ENCODE peak calls at places on chromosome 12, in ten cellular contexts. V is EH, Z is mucosa of gallbladder, J is renal cortical epithelial cell, P is GM18507, K is tibial artery, I is upper lobe of right lung, F is dermis blood vessel endothelial cell, H is left ventricle myocardium inferior, X is IMR-90. T is an unnamed sample.
A peak's percentile ranks its signal among the peaks of the same experiment; 100 is the strongest.

GRCh38 chr12:68352067-68352466 is 19.9 kb upstream of the MDM1 start:
- DNase-seq in Z (no peak), H (no peak), P (no peak), V (peak; percentile 61), J (no peak), X (peak; percentile 77), K (no peak), F (peak; percentile 61), I (no peak), T (no peak)

GRCh38 chr12:29634057-29634456 is 136.6 kb upstream of the OVCH1 start:
- DNase-seq in X (peak; percentile 55), P (no peak), I (no peak), H (no peak), J (no peak), F (no peak), V (no peak), Z (no peak), K (no peak), T (no peak)

GRCh38 chr12:9951026-9951652 is 19.0 kb upstream of the CLEC2A start:
- DNase-seq in X (no peak), Z (no peak), P (no peak), H (no peak), F (no peak), J (no peak), K (no peak), V (no peak), I (no peak), T (no peak)

GRCh38 chr12:106144847-106145246 is 6.1 kb upstream of the NUAK1 start:
- DNase-seq in I (no peak), J (no peak), V (peak; percentile 74), X (peak; percentile 62), F (no peak), P (no peak), K (no peak), H (no peak), Z (no peak), T (no peak)

GRCh38 chr12:113407931-113408585 is 4.4 kb upstream of the SDS start:
- DNase-seq in F (peak; percentile 40), X (peak; percentile 61), I (no peak), H (no peak), K (no peak), V (peak; percentile 57), Z (no peak), P (no peak), J (no peak), T (peak; percentile 8)

GRCh38 chr12:99232324-99232723 is 415.2 kb upstream of the GARIN6 start:
- DNase-seq in J (no peak), Z (no peak), H (no peak), X (no peak), F (no peak), K (no peak), V (no peak), P (no peak), I (no peak), T (no peak)

GRCh38 chr12:68468036-68468435 is 135.9 kb upstream of the MDM1 start:
- DNase-seq in X (no peak), K (no peak), F (no peak), P (no peak), H (no peak), J (no peak), V (peak; percentile 75), Z (no peak), I (no peak), T (no peak)

GRCh38 chr12:1966561-1967211 is 37.6 kb downstream of the DCP1B start:
- DNase-seq in F (no peak), I (no peak), P (no peak), J (no peak), V (no peak), H (no peak), Z (no peak), X (no peak), K (no peak), T (no peak)

GRCh38 chr12:106841471-106842302 is 67.2 kb downstream of the RIC8B start:
- DNase-seq in F (peak; percentile 66), K (peak; percentile 29), I (no peak), Z (peak; percentile 35), J (peak; percentile 59), P (peak; percentile 3), X (peak; percentile 45), H (no peak), V (peak; percentile 66), T (no peak)

GRCh38 chr12:76556373-76556772 is 3.2 kb downstream of the OSBPL8 start:
- DNase-seq in X (no peak), Z (no peak), P (no peak), K (no peak), J (no peak), V (no peak), I (no peak), F (no peak), H (no peak), T (no peak)

GRCh38 chr12:57892232-57892987 is 45.9 kb upstream of the CTDSP2 start:
- DNase-seq in V (no peak), I (no peak), F (no peak), H (no peak), P (no peak), Z (no peak), X (no peak), K (no peak), J (no peak), T (no peak)

GRCh38 chr12:122021193-122021821 is 377 bp upstream of the BCL7A start:
- DNase-seq in F (peak; percentile 37), V (peak; percentile 38), K (no peak), J (no peak), P (no peak), H (peak; percentile 32), Z (no peak), I (peak; percentile 71), X (no peak), T (no peak)

GRCh38 chr12:92546826-92547348 is 155.9 kb upstream of the PLEKHG7 start:
- DNase-seq in Z (peak; percentile 60), F (no peak), H (no peak), X (no peak), P (no peak), K (no peak), J (no peak), V (no peak), I (no peak), T (no peak)

GRCh38 chr12:82964446-82964845 is 277.7 kb downstream of the TMTC2 start:
- DNase-seq in F (no peak), P (no peak), X (no peak), V (no peak), J (peak; percentile 4), I (no peak), Z (no peak), K (no peak), H (no peak), T (no peak)

GRCh38 chr12:132322206-132323132 is 6.9 kb downstream of the GALNT9 start:
- DNase-seq in P (no peak), H (no peak), K (no peak), F (peak; percentile 35), I (no peak), V (no peak), Z (no peak), J (no peak), X (no peak), T (no peak)

GRCh38 chr12:115752913-115753726 is 524.4 kb downstream of the MED13L start:
- DNase-seq in I (no peak), K (peak; percentile 22), H (no peak), F (peak; percentile 73), P (no peak), X (peak; percentile 77), Z (peak; percentile 56), J (peak; percentile 39), V (peak; percentile 90), T (peak; percentile 17)

GRCh38 chr12:124241776-124242528 is 52.9 kb upstream of the RFLNA start:
- DNase-seq in K (no peak), H (no peak), Z (no peak), X (no peak), I (no peak), P (no peak), V (no peak), J (no peak), F (no peak), T (no peak)

GRCh38 chr12:117818400-117818799 is 150.4 kb downstream of the KSR2 start:
- DNase-seq in Z (no peak), H (no peak), J (peak; percentile 36), X (no peak), I (no peak), F (no peak), K (no peak), P (no peak), V (no peak), T (no peak)

GRCh38 chr12:118981285-118982201 is at the start of gene SRRM4:
- DNase-seq in J (no peak), Z (no peak), F (peak; percentile 17), H (no peak), I (peak; percentile 64), V (no peak), X (no peak), K (no peak), P (no peak), T (no peak)

GRCh38 chr12:121905746-121906145 is 12.6 kb upstream of the CFAP251 start:
- DNase-seq in P (no peak), Z (no peak), I (no peak), F (no peak), V (peak; percentile 79), X (peak; percentile 22), K (no peak), J (peak; percentile 57), H (no peak), T (no peak)

GRCh38 chr12:85275359-85275758 is 4.7 kb upstream of the ALX1 start:
- DNase-seq in J (no peak), I (no peak), P (no peak), X (no peak), F (no peak), V (no peak), K (no peak), H (no peak), Z (no peak), T (no peak)

GRCh38 chr12:82687020-82687951 is 580 bp downstream of the TMTC2 start:
- DNase-seq in J (peak; percentile 49), P (peak; percentile 36), V (peak; percentile 34), I (peak; percentile 78), Z (peak; percentile 65), K (peak; percentile 58), X (peak; percentile 9), H (peak; percentile 38), F (peak; percentile 24), T (no peak)

GRCh38 chr12:108890208-108890607 is 10.3 kb downstream of the DAO start:
- DNase-seq in X (peak; percentile 15), F (peak; percentile 32), I (no peak), V (peak; percentile 39), Z (no peak), J (no peak), P (no peak), H (no peak), K (no peak), T (no peak)

GRCh38 chr12:80818878-80819277 is 102.2 kb downstream of the MYF5 start:
- DNase-seq in X (no peak), F (no peak), H (no peak), P (no peak), V (no peak), J (no peak), Z (no peak), K (no peak), I (no peak), T (no peak)

GRCh38 chr12:69252033-69252432 is 12.7 kb downstream of the CPSF6 start:
- DNase-seq in J (peak; percentile 66), F (no peak), X (no peak), Z (no peak), V (peak; percentile 69), I (no peak), K (no peak), P (no peak), H (no peak), T (no peak)

GRCh38 chr12:27852117-27852516 is 72.1 kb upstream of the MANSC4 start:
- DNase-seq in F (no peak), P (no peak), J (no peak), Z (no peak), H (no peak), V (no peak), I (no peak), K (no peak), X (no peak), T (no peak)

GRCh38 chr12:119911147-119911546 is 34.0 kb upstream of the CIT start:
- DNase-seq in H (no peak), P (no peak), F (no peak), Z (no peak), I (no peak), V (peak; percentile 56), K (no peak), X (peak; percentile 95), J (no peak), T (peak; percentile 61)

GRCh38 chr12:4918950-4919660 is 9.4 kb downstream of the KCNA1 start:
- DNase-seq in H (no peak), F (no peak), V (no peak), J (no peak), X (no peak), P (no peak), I (no peak), K (no peak), Z (no peak), T (no peak)